ENCODE peak calls at places on chromosomes 5 and 9, in five cellular contexts. One of them, this sample, is unnamed.

GRCh38 chr5:9512452-9512851 is 33.4 kb downstream of the SEMA5A start:
- DNase-seq in SJSA1: no peak
- DNase-seq in activated B cell treated with CpG ODN at 0.5 μM for 24 hours: no peak
- DNase-seq in activated CD4-positive, alpha-beta T cell treated with anti-CD3 and anti-CD28 coated beads for 24 hours: no peak
- DNase-seq in ovary: no peak
- DNase-seq in this sample: no peak

GRCh38 chr9:76557674-76558073 is 98.7 kb downstream of the GCNT1 start:
- DNase-seq in SJSA1: no peak
- DNase-seq in activated B cell treated with CpG ODN at 0.5 μM for 24 hours: no peak
- DNase-seq in activated CD4-positive, alpha-beta T cell treated with anti-CD3 and anti-CD28 coated beads for 24 hours: no peak
- DNase-seq in ovary: no peak
- DNase-seq in this sample: peak

GRCh38 chr9:35481347-35481975 is 8.4 kb upstream of the RUSC2 start:
- DNase-seq in SJSA1: peak
- DNase-seq in activated B cell treated with CpG ODN at 0.5 μM for 24 hours: no peak
- DNase-seq in activated CD4-positive, alpha-beta T cell treated with anti-CD3 and anti-CD28 coated beads for 24 hours: no peak
- DNase-seq in ovary: no peak
- DNase-seq in this sample: peak

GRCh38 chr5:141800629-141801028 is 77.6 kb downstream of the PCDH1 start:
- DNase-seq in SJSA1: peak
- DNase-seq in activated B cell treated with CpG ODN at 0.5 μM for 24 hours: no peak
- DNase-seq in activated CD4-positive, alpha-beta T cell treated with anti-CD3 and anti-CD28 coated beads for 24 hours: no peak
- DNase-seq in ovary: no peak
- DNase-seq in this sample: peak

GRCh38 chr9:129674229-129674628 is 8.8 kb downstream of the PRRX2 start:
- DNase-seq in SJSA1: no peak
- DNase-seq in activated B cell treated with CpG ODN at 0.5 μM for 24 hours: no peak
- DNase-seq in activated CD4-positive, alpha-beta T cell treated with anti-CD3 and anti-CD28 coated beads for 24 hours: no peak
- DNase-seq in ovary: no peak
- DNase-seq in this sample: no peak

GRCh38 chr5:121937762-121938161 is 24.0 kb upstream of the SRFBP1 start:
- DNase-seq in SJSA1: no peak
- DNase-seq in activated B cell treated with CpG ODN at 0.5 μM for 24 hours: no peak
- DNase-seq in activated CD4-positive, alpha-beta T cell treated with anti-CD3 and anti-CD28 coated beads for 24 hours: no peak
- DNase-seq in ovary: no peak
- DNase-seq in this sample: no peak

GRCh38 chr5:172424111-172424490 is 30.2 kb downstream of the SH3PXD2B start:
- DNase-seq in SJSA1: no peak
- DNase-seq in activated B cell treated with CpG ODN at 0.5 μM for 24 hours: no peak
- DNase-seq in activated CD4-positive, alpha-beta T cell treated with anti-CD3 and anti-CD28 coated beads for 24 hours: no peak
- DNase-seq in ovary: peak
- DNase-seq in this sample: peak

GRCh38 chr9:120735009-120735408 is 20.7 kb upstream of the MEGF9 start:
- DNase-seq in SJSA1: no peak
- DNase-seq in activated B cell treated with CpG ODN at 0.5 μM for 24 hours: no peak
- DNase-seq in activated CD4-positive, alpha-beta T cell treated with anti-CD3 and anti-CD28 coated beads for 24 hours: no peak
- DNase-seq in ovary: no peak
- DNase-seq in this sample: no peak

GRCh38 chr9:84974258-84974657 is 304.7 kb downstream of the NTRK2 start:
- DNase-seq in SJSA1: no peak
- DNase-seq in activated B cell treated with CpG ODN at 0.5 μM for 24 hours: no peak
- DNase-seq in activated CD4-positive, alpha-beta T cell treated with anti-CD3 and anti-CD28 coated beads for 24 hours: no peak
- DNase-seq in ovary: no peak
- DNase-seq in this sample: no peak

GRCh38 chr5:164627051-164627450 is 1121.6 kb downstream of the MAT2B start:
- DNase-seq in SJSA1: no peak
- DNase-seq in activated B cell treated with CpG ODN at 0.5 μM for 24 hours: no peak
- DNase-seq in activated CD4-positive, alpha-beta T cell treated with anti-CD3 and anti-CD28 coated beads for 24 hours: no peak
- DNase-seq in ovary: no peak
- DNase-seq in this sample: no peak

GRCh38 chr5:123174916-123175481 is 86.0 kb downstream of the PRDM6 start:
- DNase-seq in SJSA1: no peak
- DNase-seq in activated B cell treated with CpG ODN at 0.5 μM for 24 hours: no peak
- DNase-seq in activated CD4-positive, alpha-beta T cell treated with anti-CD3 and anti-CD28 coated beads for 24 hours: no peak
- DNase-seq in ovary: no peak
- DNase-seq in this sample: no peak

GRCh38 chr9:13786131-13786530 is 506.6 kb upstream of the MPDZ start:
- DNase-seq in SJSA1: peak
- DNase-seq in activated B cell treated with CpG ODN at 0.5 μM for 24 hours: no peak
- DNase-seq in activated CD4-positive, alpha-beta T cell treated with anti-CD3 and anti-CD28 coated beads for 24 hours: no peak
- DNase-seq in ovary: no peak
- DNase-seq in this sample: peak

This sample was measured in RPMI7951.